ENCODE peak calls at places on chromosomes 7 and 10, in eight cellular contexts. Z is pancreas; D is NCI-H748 treated with DMSO at 0.1 percent for 48 hours; X is activated CD8-positive, alpha-beta memory T cell treated with anti-CD3 and anti-CD28 coated beads for 4 hours; B is GM13977; S is CD4-positive, alpha-beta memory T cell; W is T-helper 9 cell; N is mucosa of gallbladder. C is an unnamed sample.

GRCh38 chr7:147496209-147496608 is 1094.4 kb upstream of the C7orf33 start:
- DNase-seq in Z (no peak), D (no peak), X (no peak), B (no peak), S (no peak), W (no peak), N (no peak), C (no peak)

GRCh38 chr10:55400075-55400474 is 599.0 kb upstream of the PCDH15 start:
- DNase-seq in Z (no peak), D (no peak), X (no peak), B (no peak), S (no peak), W (no peak), N (no peak), C (no peak)

GRCh38 chr7:90648834-90649233 is 52.7 kb downstream of the CDK14 start:
- DNase-seq in Z (no peak), D (no peak), X (no peak), B (no peak), S (no peak), W (no peak), N (no peak), C (no peak)

GRCh38 chr10:110774069-110775021 is 97.4 kb upstream of the PDCD4 start:
- DNase-seq in Z (no peak), D (no peak), X (no peak), B (peak; percentile 84), S (no peak), W (no peak), N (no peak), C (no peak)

GRCh38 chr10:100730739-100731602 is 14.4 kb upstream of the PAX2 start:
- DNase-seq in Z (peak; percentile 70), D (no peak), X (no peak), B (peak; percentile 81), S (no peak), W (no peak), N (peak; percentile 16), C (no peak)

GRCh38 chr10:78688221-78688944 is 380.4 kb upstream of the ZMIZ1 start:
- DNase-seq in Z (no peak), D (no peak), X (no peak), B (no peak), S (no peak), W (no peak), N (no peak), C (no peak)

GRCh38 chr10:102657984-102658724 is 13.9 kb downstream of the TRIM8 start:
- DNase-seq in Z (peak; percentile 93), D (no peak), X (no peak), B (no peak), S (no peak), W (no peak), N (peak; percentile 56), C (no peak)

GRCh38 chr10:5944389-5945202 is 32.7 kb downstream of the IL15RA start:
- DNase-seq in Z (no peak), D (no peak), X (no peak), B (no peak), S (no peak), W (no peak), N (peak; percentile 93), C (no peak)

GRCh38 chr10:124935946-124936345 is 6.0 kb upstream of the ZRANB1 start:
- DNase-seq in Z (no peak), D (no peak), X (no peak), B (no peak), S (no peak), W (no peak), N (no peak), C (no peak)

C was measured in effector memory CD8-positive, alpha-beta T cell.